ENCODE peak calls at places on chromosome 9, in six cellular contexts. One of them, this sample, is unnamed.

GRCh38 chr9:35993976-35994720 is 36.2 kb upstream of the OR2S2 start:
- DNase-seq in cardiac fibroblast: no peak
- DNase-seq in ovary: no peak
- DNase-seq in transverse colon: no peak
- DNase-seq in cardiac muscle cell: no peak
- DNase-seq in fibroblast of pulmonary artery: no peak
- DNase-seq in this sample: no peak

GRCh38 chr9:16282216-16282615 is 588.3 kb downstream of the BNC2 start:
- DNase-seq in cardiac fibroblast: peak
- DNase-seq in ovary: no peak
- DNase-seq in transverse colon: no peak
- DNase-seq in cardiac muscle cell: peak
- DNase-seq in fibroblast of pulmonary artery: peak
- DNase-seq in this sample: no peak

GRCh38 chr9:119009253-119009652 is 360.0 kb downstream of the BRINP1 start:
- DNase-seq in cardiac fibroblast: no peak
- DNase-seq in ovary: no peak
- DNase-seq in transverse colon: no peak
- DNase-seq in cardiac muscle cell: no peak
- DNase-seq in fibroblast of pulmonary artery: no peak
- DNase-seq in this sample: no peak

GRCh38 chr9:134554750-134555655 is 86.6 kb upstream of the COL5A1 start:
- DNase-seq in cardiac fibroblast: no peak
- DNase-seq in ovary: peak
- DNase-seq in transverse colon: no peak
- DNase-seq in cardiac muscle cell: peak
- DNase-seq in fibroblast of pulmonary artery: peak
- DNase-seq in this sample: no peak

GRCh38 chr9:77756449-77756848 is 108.3 kb upstream of the GNA14 start:
- DNase-seq in cardiac fibroblast: peak
- DNase-seq in ovary: no peak
- DNase-seq in transverse colon: no peak
- DNase-seq in cardiac muscle cell: no peak
- DNase-seq in fibroblast of pulmonary artery: no peak
- DNase-seq in this sample: no peak

GRCh38 chr9:99660191-99660636 is 161.5 kb upstream of the NR4A3 start:
- DNase-seq in cardiac fibroblast: no peak
- DNase-seq in ovary: no peak
- DNase-seq in transverse colon: no peak
- DNase-seq in cardiac muscle cell: no peak
- DNase-seq in fibroblast of pulmonary artery: no peak
- DNase-seq in this sample: no peak

GRCh38 chr9:35385042-35385441 is 104.9 kb upstream of the RUSC2 start:
- DNase-seq in cardiac fibroblast: peak
- DNase-seq in ovary: no peak
- DNase-seq in transverse colon: no peak
- DNase-seq in cardiac muscle cell: peak
- DNase-seq in fibroblast of pulmonary artery: peak
- DNase-seq in this sample: no peak

GRCh38 chr9:17246770-17247169 is 111.9 kb downstream of the CNTLN start:
- DNase-seq in cardiac fibroblast: no peak
- DNase-seq in ovary: no peak
- DNase-seq in transverse colon: no peak
- DNase-seq in cardiac muscle cell: no peak
- DNase-seq in fibroblast of pulmonary artery: no peak
- DNase-seq in this sample: no peak

GRCh38 chr9:133255371-133255940 is 19.5 kb downstream of the ABO start:
- DNase-seq in cardiac fibroblast: no peak
- DNase-seq in ovary: no peak
- DNase-seq in transverse colon: no peak
- DNase-seq in cardiac muscle cell: no peak
- DNase-seq in fibroblast of pulmonary artery: no peak
- DNase-seq in this sample: peak

GRCh38 chr9:93968451-93969327 is 13.5 kb upstream of the BARX1 start:
- DNase-seq in cardiac fibroblast: no peak
- DNase-seq in ovary: no peak
- DNase-seq in transverse colon: no peak
- DNase-seq in cardiac muscle cell: no peak
- DNase-seq in fibroblast of pulmonary artery: no peak
- DNase-seq in this sample: no peak

GRCh38 chr9:130860458-130861316 is 25.6 kb downstream of the ABL1 start:
- DNase-seq in cardiac fibroblast: peak
- DNase-seq in ovary: peak
- DNase-seq in transverse colon: peak
- DNase-seq in cardiac muscle cell: peak
- DNase-seq in fibroblast of pulmonary artery: peak
- DNase-seq in this sample: peak

GRCh38 chr9:89413963-89414638 is 83.8 kb downstream of the SEMA4D start:
- DNase-seq in cardiac fibroblast: no peak
- DNase-seq in ovary: no peak
- DNase-seq in transverse colon: no peak
- DNase-seq in cardiac muscle cell: no peak
- DNase-seq in fibroblast of pulmonary artery: no peak
- DNase-seq in this sample: no peak

GRCh38 chr9:89411759-89412158 is 86.2 kb downstream of the SEMA4D start:
- DNase-seq in cardiac fibroblast: no peak
- DNase-seq in ovary: no peak
- DNase-seq in transverse colon: no peak
- DNase-seq in cardiac muscle cell: no peak
- DNase-seq in fibroblast of pulmonary artery: no peak
- DNase-seq in this sample: no peak

GRCh38 chr9:89410709-89411111 is 87.2 kb downstream of the SEMA4D start:
- DNase-seq in cardiac fibroblast: no peak
- DNase-seq in ovary: no peak
- DNase-seq in transverse colon: no peak
- DNase-seq in cardiac muscle cell: no peak
- DNase-seq in fibroblast of pulmonary artery: no peak
- DNase-seq in this sample: no peak

GRCh38 chr9:89414670-89415069 is 83.2 kb downstream of the SEMA4D start:
- DNase-seq in cardiac fibroblast: no peak
- DNase-seq in ovary: no peak
- DNase-seq in transverse colon: no peak
- DNase-seq in cardiac muscle cell: no peak
- DNase-seq in fibroblast of pulmonary artery: no peak
- DNase-seq in this sample: no peak

DNA sequence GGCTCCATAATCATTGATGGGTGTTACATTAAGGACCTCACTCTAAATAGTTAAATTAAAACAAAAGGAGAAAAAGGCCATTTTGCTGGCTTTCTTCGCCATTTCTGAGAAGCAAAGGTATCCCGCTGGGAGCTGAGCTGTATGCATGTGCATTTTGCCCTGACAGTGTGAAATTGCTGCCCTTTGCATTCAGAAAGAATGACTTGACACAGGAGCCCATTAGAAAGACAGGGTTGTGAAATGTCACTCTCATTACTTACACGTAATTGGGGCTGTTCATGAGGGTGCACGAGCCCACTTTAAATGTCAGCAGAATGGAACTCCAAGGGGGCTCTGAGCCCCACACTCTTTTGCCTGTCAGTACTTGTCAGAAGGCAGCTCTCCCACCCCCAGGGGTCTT is 85.0 kb downstream of the SEMA4D start:
- DNase-seq in cardiac fibroblast: no peak
- DNase-seq in ovary: no peak
- DNase-seq in transverse colon: no peak
- DNase-seq in cardiac muscle cell: no peak
- DNase-seq in fibroblast of pulmonary artery: no peak
- DNase-seq in this sample: no peak
- H3K4me3 ChIP-seq in cardiac fibroblast: no peak
- H3K4me3 ChIP-seq in ovary: no peak
- H3K4me3 ChIP-seq in transverse colon: no peak
- H3K4me3 ChIP-seq in cardiac muscle cell: no peak
- H3K4me3 ChIP-seq in fibroblast of pulmonary artery: no peak
- H3K4me3 ChIP-seq in this sample: no peak

GRCh38 chr9:69276775-69277174 is 48.2 kb upstream of the ENTREP1 start:
- DNase-seq in cardiac fibroblast: peak
- DNase-seq in ovary: no peak
- DNase-seq in transverse colon: no peak
- DNase-seq in cardiac muscle cell: peak
- DNase-seq in fibroblast of pulmonary artery: no peak
- DNase-seq in this sample: no peak
- TF ChIP-seq CTCF in cardiac fibroblast: no peak
- TF ChIP-seq CTCF in ovary: no peak
- TF ChIP-seq CTCF in transverse colon: no peak
- TF ChIP-seq CTCF in cardiac muscle cell: no peak
- TF ChIP-seq CTCF in fibroblast of pulmonary artery: no peak
- TF ChIP-seq CTCF in this sample: no peak

GRCh38 chr9:126624912-126625311 is 11.2 kb downstream of the LMX1B start:
- DNase-seq in cardiac fibroblast: no peak
- DNase-seq in ovary: no peak
- DNase-seq in transverse colon: no peak
- DNase-seq in cardiac muscle cell: no peak
- DNase-seq in fibroblast of pulmonary artery: no peak
- DNase-seq in this sample: no peak

GRCh38 chr9:126622872-126623271 is 9.1 kb downstream of the LMX1B start:
- DNase-seq in cardiac fibroblast: no peak
- DNase-seq in ovary: no peak
- DNase-seq in transverse colon: no peak
- DNase-seq in cardiac muscle cell: no peak
- DNase-seq in fibroblast of pulmonary artery: no peak
- DNase-seq in this sample: no peak

GRCh38 chr9:126623314-126623666 is 9.6 kb downstream of the LMX1B start:
- DNase-seq in cardiac fibroblast: no peak
- DNase-seq in ovary: no peak
- DNase-seq in transverse colon: no peak
- DNase-seq in cardiac muscle cell: no peak
- DNase-seq in fibroblast of pulmonary artery: no peak
- DNase-seq in this sample: no peak

GRCh38 chr9:126624453-126624872 is 10.7 kb downstream of the LMX1B start:
- DNase-seq in cardiac fibroblast: no peak
- DNase-seq in ovary: no peak
- DNase-seq in transverse colon: no peak
- DNase-seq in cardiac muscle cell: no peak
- DNase-seq in fibroblast of pulmonary artery: no peak
- DNase-seq in this sample: no peak

DNA sequence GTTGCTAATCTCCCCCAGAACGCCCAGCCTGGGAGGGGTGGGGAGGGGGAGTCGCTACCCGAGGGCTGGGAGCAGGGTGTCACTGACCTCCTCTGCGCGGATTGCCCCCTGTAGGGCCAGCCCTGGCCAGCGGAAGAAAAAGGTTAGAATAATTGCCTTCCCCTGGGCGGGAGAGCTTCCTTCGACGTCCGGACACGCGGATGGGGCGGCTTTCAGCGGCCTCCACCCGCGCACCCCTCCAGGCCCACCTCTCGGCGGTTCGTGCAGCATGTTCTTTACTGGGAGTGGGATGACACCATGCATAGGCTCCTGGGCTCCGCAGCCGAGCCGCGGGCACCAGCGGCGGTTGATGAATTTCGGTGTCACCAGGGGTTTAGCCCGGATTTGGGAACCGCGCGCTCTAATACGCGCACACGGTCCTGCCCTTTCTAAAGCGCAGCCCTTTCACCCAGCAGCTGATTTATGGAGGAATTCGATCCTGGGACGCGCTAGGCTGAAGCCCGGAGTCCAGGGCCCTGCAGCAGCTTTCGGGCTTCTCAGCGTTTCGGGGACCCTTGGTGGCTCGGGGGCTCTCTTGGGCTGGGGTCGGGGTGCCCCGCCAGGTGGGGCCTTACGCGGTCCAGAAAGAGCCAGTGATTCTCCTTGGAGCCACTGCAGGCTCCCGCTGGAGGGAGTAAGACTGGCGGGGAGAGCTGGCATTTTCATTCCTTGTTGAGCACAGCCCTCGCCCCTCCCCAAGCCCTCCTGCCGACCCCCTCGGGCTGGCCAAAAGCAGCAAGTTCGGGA is 10.1 kb downstream of the LMX1B start:
- DNase-seq in cardiac fibroblast: no peak
- DNase-seq in ovary: no peak
- DNase-seq in transverse colon: no peak
- DNase-seq in cardiac muscle cell: no peak
- DNase-seq in fibroblast of pulmonary artery: no peak
- DNase-seq in this sample: no peak
- H3K4me3 ChIP-seq in cardiac fibroblast: no peak
- H3K4me3 ChIP-seq in ovary: no peak
- H3K4me3 ChIP-seq in transverse colon: no peak
- H3K4me3 ChIP-seq in cardiac muscle cell: no peak
- H3K4me3 ChIP-seq in fibroblast of pulmonary artery: no peak
- H3K4me3 ChIP-seq in this sample: no peak

GRCh38 chr9:19087601-19088000 is 15.1 kb downstream of the HAUS6 start:
- DNase-seq in cardiac fibroblast: peak
- DNase-seq in ovary: peak
- DNase-seq in transverse colon: no peak
- DNase-seq in cardiac muscle cell: peak
- DNase-seq in fibroblast of pulmonary artery: peak
- DNase-seq in this sample: no peak

DNA sequence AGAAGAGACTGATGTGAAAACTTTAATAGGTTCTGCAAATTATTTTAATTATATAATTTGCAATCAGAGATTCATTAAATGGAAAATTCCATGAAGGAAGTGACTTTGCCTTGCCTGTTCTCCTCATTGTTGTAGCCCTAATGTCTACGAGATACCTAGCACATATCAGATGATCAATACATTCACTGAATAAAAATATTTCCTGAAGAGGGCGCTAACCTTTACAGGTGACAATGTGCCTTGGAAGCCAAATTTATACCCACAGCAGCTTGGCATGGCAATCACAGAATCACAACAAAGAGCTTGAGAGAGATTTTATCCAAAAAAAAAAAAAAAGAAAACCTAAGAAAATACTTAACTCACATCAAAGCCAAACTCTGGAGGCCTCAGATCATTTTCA is 17.4 kb downstream of the HAUS6 start:
- DNase-seq in cardiac fibroblast: peak
- DNase-seq in ovary: no peak
- DNase-seq in transverse colon: no peak
- DNase-seq in cardiac muscle cell: peak
- DNase-seq in fibroblast of pulmonary artery: peak
- DNase-seq in this sample: no peak
- TF ChIP-seq CTCF in cardiac fibroblast: peak
- TF ChIP-seq CTCF in ovary: no peak
- TF ChIP-seq CTCF in transverse colon: peak
- TF ChIP-seq CTCF in cardiac muscle cell: peak
- TF ChIP-seq CTCF in fibroblast of pulmonary artery: peak
- TF ChIP-seq CTCF in this sample: peak

GRCh38 chr9:129178579-129178909 is 483 bp upstream of the IER5L start:
- DNase-seq in cardiac fibroblast: no peak
- DNase-seq in ovary: no peak
- DNase-seq in transverse colon: no peak
- DNase-seq in cardiac muscle cell: no peak
- DNase-seq in fibroblast of pulmonary artery: no peak
- DNase-seq in this sample: no peak
- H3K4me3 ChIP-seq in cardiac fibroblast: peak
- H3K4me3 ChIP-seq in ovary: peak
- H3K4me3 ChIP-seq in transverse colon: peak
- H3K4me3 ChIP-seq in cardiac muscle cell: peak
- H3K4me3 ChIP-seq in fibroblast of pulmonary artery: no peak
- H3K4me3 ChIP-seq in this sample: peak

GRCh38 chr9:92043002-92043401 is 72.2 kb downstream of the SPTLC1 start:
- DNase-seq in cardiac fibroblast: no peak
- DNase-seq in ovary: no peak
- DNase-seq in transverse colon: no peak
- DNase-seq in cardiac muscle cell: no peak
- DNase-seq in fibroblast of pulmonary artery: no peak
- DNase-seq in this sample: no peak
- TF ChIP-seq CTCF in cardiac fibroblast: no peak
- TF ChIP-seq CTCF in ovary: no peak
- TF ChIP-seq CTCF in transverse colon: no peak
- TF ChIP-seq CTCF in cardiac muscle cell: no peak
- TF ChIP-seq CTCF in fibroblast of pulmonary artery: no peak
- TF ChIP-seq CTCF in this sample: no peak

This sample was measured in body of pancreas.